ENCODE peak calls at places on chromosomes 6 and 20, in eight cellular contexts. One of them, this sample, is unnamed.

GRCh38 chr20:34292496-34292895 is 10.7 kb downstream of the AHCY start:
- DNase-seq in ovary: no peak
- DNase-seq in prostate gland: no peak
- DNase-seq in endothelial cell of umbilical vein: no peak
- DNase-seq in esophagus squamous epithelium: no peak
- DNase-seq in Peyer's patch: no peak
- DNase-seq in HepG2: no peak
- DNase-seq in IMR-90: no peak
- DNase-seq in this sample: no peak

GRCh38 chr6:3749991-3750323 is 1.6 kb downstream of the PXDC1 start:
- DNase-seq in IMR-90: peak; percentile 74
- DNase-seq in Peyer's patch: peak; percentile 34
- DNase-seq in prostate gland: peak; percentile 38
- DNase-seq in endothelial cell of umbilical vein: peak; percentile 79
- DNase-seq in esophagus squamous epithelium: no peak
- DNase-seq in ovary: peak; percentile 87
- DNase-seq in HepG2: peak; percentile 30
- DNase-seq in this sample: peak; percentile 88

GRCh38 chr6:168103036-168103830 is 24.2 kb upstream of the FRMD1 start:
- DNase-seq in ovary: no peak
- DNase-seq in HepG2: no peak
- DNase-seq in esophagus squamous epithelium: no peak
- DNase-seq in Peyer's patch: no peak
- DNase-seq in prostate gland: no peak
- DNase-seq in endothelial cell of umbilical vein: no peak
- DNase-seq in IMR-90: no peak
- DNase-seq in this sample: no peak

GRCh38 chr6:132708771-132709170 is 5.1 kb downstream of the VNN1 start:
- DNase-seq in IMR-90: peak; percentile 10
- DNase-seq in ovary: no peak
- DNase-seq in endothelial cell of umbilical vein: no peak
- DNase-seq in esophagus squamous epithelium: no peak
- DNase-seq in Peyer's patch: no peak
- DNase-seq in HepG2: no peak
- DNase-seq in prostate gland: no peak
- DNase-seq in this sample: no peak

GRCh38 chr6:71220466-71220865 is 68.1 kb upstream of the OGFRL1 start:
- DNase-seq in ovary: no peak
- DNase-seq in prostate gland: no peak
- DNase-seq in HepG2: no peak
- DNase-seq in endothelial cell of umbilical vein: peak; percentile 31
- DNase-seq in Peyer's patch: no peak
- DNase-seq in IMR-90: no peak
- DNase-seq in esophagus squamous epithelium: no peak
- DNase-seq in this sample: no peak

GRCh38 chr6:5672581-5673011 is 334.1 kb downstream of the NRN1 start:
- DNase-seq in HepG2: no peak
- DNase-seq in esophagus squamous epithelium: no peak
- DNase-seq in ovary: peak; percentile 29
- DNase-seq in IMR-90: peak; percentile 90
- DNase-seq in endothelial cell of umbilical vein: no peak
- DNase-seq in prostate gland: no peak
- DNase-seq in Peyer's patch: no peak
- DNase-seq in this sample: no peak

GRCh38 chr6:37130704-37131103 is 39.2 kb upstream of the PIM1 start:
- DNase-seq in esophagus squamous epithelium: no peak
- DNase-seq in HepG2: peak; percentile 68
- DNase-seq in IMR-90: peak; percentile 56
- DNase-seq in prostate gland: no peak
- DNase-seq in ovary: no peak
- DNase-seq in endothelial cell of umbilical vein: peak; percentile 51
- DNase-seq in Peyer's patch: no peak
- DNase-seq in this sample: no peak

GRCh38 chr6:39520943-39521342 is 198.4 kb upstream of the KCNK16 start:
- DNase-seq in ovary: no peak
- DNase-seq in HepG2: no peak
- DNase-seq in esophagus squamous epithelium: no peak
- DNase-seq in prostate gland: no peak
- DNase-seq in IMR-90: no peak
- DNase-seq in endothelial cell of umbilical vein: no peak
- DNase-seq in Peyer's patch: no peak
- DNase-seq in this sample: no peak

GRCh38 chr6:88165877-88166492 is at the start of gene CNR1:
- DNase-seq in IMR-90: no peak
- DNase-seq in endothelial cell of umbilical vein: peak; percentile 24
- DNase-seq in Peyer's patch: peak; percentile 74
- DNase-seq in HepG2: no peak
- DNase-seq in prostate gland: peak; percentile 37
- DNase-seq in esophagus squamous epithelium: no peak
- DNase-seq in ovary: no peak
- DNase-seq in this sample: no peak

GRCh38 chr20:23147964-23148720 is 62.0 kb upstream of the CD93 start:
- DNase-seq in ovary: no peak
- DNase-seq in Peyer's patch: no peak
- DNase-seq in prostate gland: no peak
- DNase-seq in IMR-90: peak; percentile 90
- DNase-seq in HepG2: peak; percentile 90
- DNase-seq in esophagus squamous epithelium: no peak
- DNase-seq in endothelial cell of umbilical vein: peak; percentile 84
- DNase-seq in this sample: peak; percentile 84

GRCh38 chr6:107673076-107673494 is 151.0 kb downstream of the SCML4 start:
- DNase-seq in prostate gland: no peak
- DNase-seq in HepG2: no peak
- DNase-seq in Peyer's patch: no peak
- DNase-seq in ovary: no peak
- DNase-seq in IMR-90: no peak
- DNase-seq in endothelial cell of umbilical vein: no peak
- DNase-seq in esophagus squamous epithelium: no peak
- DNase-seq in this sample: no peak

DNA sequence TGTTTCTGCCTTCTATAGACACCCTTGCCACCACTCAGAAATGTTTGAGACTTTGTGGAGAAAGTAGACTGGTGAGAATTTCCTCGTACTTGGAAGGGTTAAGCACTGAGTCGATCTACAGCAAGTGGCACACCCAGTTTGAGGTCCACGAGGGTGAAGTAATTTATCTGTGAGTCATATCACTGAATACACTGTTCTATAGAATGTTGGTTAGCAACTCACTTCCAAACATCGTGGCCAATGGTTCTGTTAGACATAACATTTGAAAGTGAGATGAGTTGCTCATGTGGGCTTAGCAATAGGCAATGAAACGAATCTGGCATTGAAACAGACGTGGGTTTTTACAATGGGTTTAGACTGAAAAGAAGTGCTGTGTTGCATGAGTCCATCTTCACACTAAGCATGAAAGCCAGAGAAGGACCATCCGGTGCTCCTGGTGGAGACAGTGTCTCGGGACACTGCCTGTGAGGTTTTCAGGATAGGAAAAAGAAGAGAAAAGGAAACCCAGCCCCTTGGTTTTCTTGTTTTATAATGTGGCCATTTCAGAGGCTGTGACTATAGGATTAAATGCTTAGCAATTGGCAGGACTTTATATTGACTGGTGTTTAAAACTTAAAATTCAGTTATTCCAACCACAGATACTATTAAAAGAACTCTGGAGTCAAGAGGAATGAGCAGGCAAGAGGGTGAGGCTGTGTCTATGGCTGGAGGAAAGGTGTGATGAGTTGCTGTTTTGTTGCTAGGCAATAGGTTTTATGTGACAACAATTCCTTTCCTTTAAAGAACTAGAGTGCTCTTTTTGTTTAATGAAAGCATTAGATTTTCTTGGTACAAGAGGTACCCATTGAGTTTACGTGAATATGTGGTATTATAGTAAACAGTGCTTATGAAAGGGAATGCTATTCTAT is 31.0 kb upstream of the EZR start:
- DNase-seq in IMR-90: peak; percentile 97
- DNase-seq in prostate gland: peak; percentile 29
- DNase-seq in Peyer's patch: no peak
- DNase-seq in ovary: no peak
- DNase-seq in endothelial cell of umbilical vein: peak; percentile 68
- DNase-seq in HepG2: peak; percentile 84
- DNase-seq in esophagus squamous epithelium: no peak
- DNase-seq in this sample: peak; percentile 55
- TF ChIP-seq POLR2A in IMR-90: peak; percentile 65
- TF ChIP-seq POLR2A in prostate gland: no peak
- TF ChIP-seq POLR2A in Peyer's patch: no peak
- TF ChIP-seq POLR2A in ovary: no peak
- TF ChIP-seq POLR2A in endothelial cell of umbilical vein: no peak
- TF ChIP-seq POLR2A in HepG2: no peak
- TF ChIP-seq POLR2A in esophagus squamous epithelium: no peak
- TF ChIP-seq POLR2A in this sample: no peak

GRCh38 chr20:32037929-32038328 is 14.1 kb upstream of the HCK start:
- DNase-seq in endothelial cell of umbilical vein: no peak
- DNase-seq in esophagus squamous epithelium: no peak
- DNase-seq in IMR-90: peak; percentile 59
- DNase-seq in Peyer's patch: no peak
- DNase-seq in ovary: no peak
- DNase-seq in HepG2: no peak
- DNase-seq in prostate gland: no peak
- DNase-seq in this sample: peak; percentile 17

GRCh38 chr20:32036716-32037355 is 15.2 kb upstream of the HCK start:
- DNase-seq in IMR-90: peak; percentile 47
- DNase-seq in HepG2: no peak
- DNase-seq in esophagus squamous epithelium: no peak
- DNase-seq in Peyer's patch: no peak
- DNase-seq in endothelial cell of umbilical vein: no peak
- DNase-seq in ovary: no peak
- DNase-seq in prostate gland: no peak
- DNase-seq in this sample: no peak

GRCh38 chr20:32036252-32036651 is 15.8 kb upstream of the HCK start:
- DNase-seq in prostate gland: no peak
- DNase-seq in ovary: no peak
- DNase-seq in endothelial cell of umbilical vein: no peak
- DNase-seq in esophagus squamous epithelium: no peak
- DNase-seq in IMR-90: no peak
- DNase-seq in HepG2: no peak
- DNase-seq in Peyer's patch: no peak
- DNase-seq in this sample: no peak

GRCh38 chr20:32035398-32035852 is 16.6 kb upstream of the HCK start:
- DNase-seq in ovary: no peak
- DNase-seq in Peyer's patch: no peak
- DNase-seq in prostate gland: no peak
- DNase-seq in endothelial cell of umbilical vein: no peak
- DNase-seq in HepG2: no peak
- DNase-seq in esophagus squamous epithelium: no peak
- DNase-seq in IMR-90: no peak
- DNase-seq in this sample: no peak

DNA sequence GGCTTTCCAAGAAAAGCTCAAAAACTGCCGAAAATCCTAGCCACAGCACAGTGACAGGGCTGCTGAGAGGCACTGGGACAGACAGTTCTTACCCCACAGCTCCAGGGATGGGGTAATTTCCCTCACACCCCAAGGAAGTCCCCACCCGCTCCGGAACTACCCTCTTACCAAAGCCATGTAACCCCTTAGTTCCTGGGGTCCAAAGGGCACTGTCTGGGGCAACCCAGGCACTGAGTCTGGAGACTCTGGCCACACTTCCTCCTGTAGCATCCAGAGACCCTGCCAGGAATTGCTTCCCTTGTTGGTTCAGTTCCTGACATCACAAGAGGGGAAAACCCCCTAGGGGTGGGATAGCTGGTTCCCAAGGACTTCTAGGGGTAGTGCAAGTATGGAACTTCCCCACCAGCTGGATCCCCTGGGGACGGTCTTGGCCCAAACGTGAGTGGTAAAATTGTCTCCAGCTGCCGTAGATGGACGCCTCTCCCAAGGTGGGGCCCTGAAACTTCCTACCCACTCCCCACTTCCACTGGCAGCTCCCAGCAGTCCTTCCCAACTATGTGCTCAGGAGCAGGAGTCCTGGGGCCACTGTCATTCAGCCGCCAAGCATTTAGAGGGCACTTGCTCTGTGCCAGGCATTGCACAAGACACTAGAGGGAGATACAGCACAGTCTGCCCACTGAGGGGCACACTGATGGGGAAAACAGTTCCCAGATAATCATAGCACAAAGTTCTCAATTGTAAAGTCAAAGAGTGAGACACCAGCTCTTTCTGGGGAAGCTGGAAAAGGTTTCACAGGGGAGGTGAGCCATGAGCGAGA is 17.3 kb upstream of the HCK start:
- DNase-seq in ovary: no peak
- DNase-seq in prostate gland: no peak
- DNase-seq in HepG2: no peak
- DNase-seq in esophagus squamous epithelium: no peak
- DNase-seq in IMR-90: no peak
- DNase-seq in endothelial cell of umbilical vein: no peak
- DNase-seq in Peyer's patch: no peak
- DNase-seq in this sample: no peak
- TF ChIP-seq CTCF in ovary: no peak
- TF ChIP-seq CTCF in prostate gland: no peak
- TF ChIP-seq CTCF in HepG2: peak; percentile 58
- TF ChIP-seq CTCF in esophagus squamous epithelium: no peak
- TF ChIP-seq CTCF in IMR-90: peak; percentile 46
- TF ChIP-seq CTCF in endothelial cell of umbilical vein: peak; percentile 27
- TF ChIP-seq CTCF in Peyer's patch: no peak
- TF ChIP-seq CTCF in this sample: no peak

DNA sequence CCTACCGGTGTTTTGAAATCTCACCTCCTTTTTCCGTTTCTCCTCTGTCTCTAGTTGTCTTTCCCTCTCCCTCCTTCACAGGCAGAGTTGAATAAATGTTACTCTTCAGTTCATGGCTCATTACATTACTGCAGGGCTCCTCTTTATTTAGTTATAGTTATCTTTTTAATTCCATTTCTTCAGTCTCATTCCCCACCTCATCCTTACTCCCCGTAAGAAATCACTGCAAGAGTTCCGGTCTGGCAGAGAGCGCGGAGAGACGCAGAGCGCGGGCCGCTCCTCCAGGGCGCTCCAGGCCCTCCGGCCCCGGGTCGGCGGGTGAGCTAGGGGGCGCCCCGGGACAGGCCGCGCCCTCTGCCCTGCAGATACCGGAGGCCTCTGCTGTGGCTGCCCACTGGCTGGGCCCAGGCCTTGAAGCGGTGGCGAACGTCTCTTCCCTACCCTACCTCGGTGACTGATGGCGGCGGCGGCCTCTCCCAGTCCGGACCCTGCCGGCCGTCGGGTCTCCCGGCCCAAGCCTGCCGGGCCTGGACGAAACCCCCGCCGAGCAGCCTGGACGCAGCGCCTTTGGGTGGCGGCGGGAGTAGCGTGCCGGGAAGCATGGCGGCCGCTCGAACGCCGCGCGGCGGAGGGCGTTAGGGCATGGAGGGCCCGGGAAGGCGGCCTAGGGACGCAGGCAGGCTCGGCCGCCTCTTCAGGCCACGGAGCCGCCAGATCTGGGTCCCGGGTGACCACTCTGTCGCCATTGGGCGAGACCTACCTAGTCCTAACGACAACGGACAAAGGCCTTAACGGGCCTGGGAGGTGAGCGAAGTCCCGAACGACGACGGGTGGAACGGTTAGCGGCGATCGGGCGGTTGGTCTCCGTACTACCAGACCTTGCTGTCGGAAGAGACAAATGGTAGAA is 16.4 kb upstream of the HMGN4 start:
- DNase-seq in IMR-90: peak; percentile 64
- DNase-seq in endothelial cell of umbilical vein: peak; percentile 74
- DNase-seq in ovary: peak; percentile 82
- DNase-seq in Peyer's patch: peak; percentile 79
- DNase-seq in prostate gland: peak; percentile 58
- DNase-seq in HepG2: no peak
- DNase-seq in esophagus squamous epithelium: peak; percentile 21
- DNase-seq in this sample: peak; percentile 96
- TF ChIP-seq POLR2A in IMR-90: peak; percentile 37
- TF ChIP-seq POLR2A in endothelial cell of umbilical vein: no peak
- TF ChIP-seq POLR2A in ovary: peak; percentile 46
- TF ChIP-seq POLR2A in Peyer's patch: peak; percentile 58
- TF ChIP-seq POLR2A in prostate gland: peak; percentile 45
- TF ChIP-seq POLR2A in HepG2: no peak
- TF ChIP-seq POLR2A in esophagus squamous epithelium: no peak
- TF ChIP-seq POLR2A in this sample: no peak

GRCh38 chr6:12395898-12396297 is 105.7 kb downstream of the EDN1 start:
- DNase-seq in endothelial cell of umbilical vein: peak; percentile 47
- DNase-seq in HepG2: no peak
- DNase-seq in IMR-90: no peak
- DNase-seq in ovary: no peak
- DNase-seq in Peyer's patch: no peak
- DNase-seq in prostate gland: no peak
- DNase-seq in esophagus squamous epithelium: no peak
- DNase-seq in this sample: no peak
- TF ChIP-seq CTCF in endothelial cell of umbilical vein: no peak
- TF ChIP-seq CTCF in HepG2: no peak
- TF ChIP-seq CTCF in IMR-90: peak; percentile 51
- TF ChIP-seq CTCF in ovary: no peak
- TF ChIP-seq CTCF in Peyer's patch: peak; percentile 13
- TF ChIP-seq CTCF in prostate gland: no peak
- TF ChIP-seq CTCF in esophagus squamous epithelium: no peak
- TF ChIP-seq CTCF in this sample: no peak